ENCODE peak calls at places on chromosomes 12 and 14, in six cellular contexts. M, O, S, X, L and T are unnamed samples.
A peak's percentile ranks its signal among the peaks of the same experiment; 100 is the strongest.

GRCh38 chr12:131437706-131438210 is 273.1 kb upstream of the SFSWAP start:
- DNase-seq in L (no peak), S (no peak), X (no peak), M (no peak), O (no peak), T (no peak)

GRCh38 chr12:58668831-58669230 is 251.5 kb downstream of the LRIG3 start:
- DNase-seq in S (no peak), O (no peak), X (no peak), M (no peak), L (no peak), T (no peak)

GRCh38 chr12:13817131-13817530 is 164.3 kb downstream of the GRIN2B start:
- DNase-seq in O (no peak), L (no peak), M (no peak), X (no peak), S (no peak), T (no peak)

GRCh38 chr12:118746960-118747359 is 234.4 kb upstream of the SRRM4 start:
- DNase-seq in L (no peak), X (no peak), M (no peak), S (no peak), O (no peak), T (no peak)

GRCh38 chr12:118463677-118464076 is 87.3 kb downstream of the SUDS3 start:
- DNase-seq in S (no peak), X (no peak), O (no peak), L (no peak), M (no peak), T (no peak)

GRCh38 chr14:61646366-61647101 is 48.8 kb upstream of the HIF1A start:
- DNase-seq in M (no peak), O (no peak), X (no peak), S (no peak), L (no peak), T (no peak)

GRCh38 chr12:27260746-27261145 is 16.7 kb downstream of the STK38L start:
- DNase-seq in M (no peak), L (no peak), S (no peak), X (no peak), O (no peak), T (no peak)

GRCh38 chr14:74586681-74587362 is 25.2 kb downstream of the LTBP2 start:
- DNase-seq in O (no peak), S (no peak), M (no peak), X (no peak), L (no peak), T (no peak)

GRCh38 chr12:30661210-30661609 is 34.5 kb downstream of the IPO8 start:
- DNase-seq in M (no peak), S (no peak), O (no peak), L (no peak), X (no peak), T (no peak)

GRCh38 chr12:112843272-112843671 is 51.7 kb downstream of the RPH3A start:
- DNase-seq in X (no peak), S (no peak), M (no peak), L (no peak), O (no peak), T (no peak)

GRCh38 chr12:131775124-131775903 is 52.9 kb upstream of the MMP17 start:
- DNase-seq in L (no peak), S (no peak), X (no peak), M (peak; percentile 57), O (no peak), T (no peak)

GRCh38 chr12:6542209-6543009 is 8.1 kb downstream of the GAPDH start:
- DNase-seq in O (no peak), S (peak; percentile 94), M (no peak), X (no peak), L (no peak), T (no peak)

DNA sequence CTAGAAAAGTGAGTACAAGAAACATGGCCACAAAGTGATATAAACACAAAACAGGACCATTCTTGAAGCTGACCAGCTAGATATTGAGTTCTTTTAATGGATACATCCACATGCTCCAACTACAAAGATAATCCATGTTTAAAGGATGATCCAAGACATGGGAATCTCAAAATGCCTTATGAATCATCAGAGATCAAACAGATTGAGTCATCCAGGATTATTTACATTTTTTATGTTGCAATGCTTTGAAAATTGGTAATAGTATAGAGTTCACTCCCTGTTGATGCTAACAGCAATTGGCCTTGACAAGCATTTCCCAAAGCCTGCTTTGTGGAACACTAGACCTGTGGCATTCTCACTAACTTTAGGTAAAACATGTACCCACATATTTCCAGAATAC is 293.0 kb upstream of the TBX3 start:
- DNase-seq in S (peak; percentile 74), M (no peak), L (no peak), X (no peak), O (no peak), T (no peak)
- TF ChIP-seq CREB1 in S (no peak), M (no peak), L (no peak), X (no peak), O (no peak), T (no peak)

DNA sequence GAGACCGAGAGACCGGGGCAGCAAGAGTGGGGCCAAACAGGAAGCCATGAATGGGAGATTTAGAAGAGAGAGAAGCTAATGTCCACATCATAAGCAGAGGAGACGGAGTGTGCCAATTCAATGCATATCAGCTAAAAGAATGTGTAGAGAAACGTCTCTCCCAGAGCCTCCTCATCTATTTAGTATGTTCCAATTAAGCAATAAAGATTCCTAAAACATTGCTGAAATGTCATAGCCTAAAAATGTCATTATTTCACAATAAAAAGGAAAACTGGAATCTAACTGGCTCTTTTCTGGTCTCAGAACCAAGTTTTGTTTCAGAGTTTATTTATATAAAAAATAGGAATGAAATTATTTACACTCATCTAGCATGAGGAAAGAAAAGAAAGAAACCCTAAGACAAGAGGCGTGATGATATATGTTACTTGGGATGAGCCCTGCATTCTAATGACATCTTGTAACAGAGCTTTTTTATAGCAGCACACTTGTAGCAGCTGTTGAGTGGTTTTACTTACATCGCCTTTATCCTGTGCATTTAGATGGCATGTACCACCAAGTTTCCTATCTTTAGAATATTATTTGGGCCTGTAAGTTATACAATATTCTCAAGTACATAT is 266.3 kb upstream of the PRKD1 start:
- DNase-seq in L (no peak), M (no peak), O (no peak), X (no peak), S (no peak), T (no peak)
- TF ChIP-seq CREB1 in L (no peak), M (no peak), O (no peak), X (no peak), S (no peak), T (no peak)

DNA sequence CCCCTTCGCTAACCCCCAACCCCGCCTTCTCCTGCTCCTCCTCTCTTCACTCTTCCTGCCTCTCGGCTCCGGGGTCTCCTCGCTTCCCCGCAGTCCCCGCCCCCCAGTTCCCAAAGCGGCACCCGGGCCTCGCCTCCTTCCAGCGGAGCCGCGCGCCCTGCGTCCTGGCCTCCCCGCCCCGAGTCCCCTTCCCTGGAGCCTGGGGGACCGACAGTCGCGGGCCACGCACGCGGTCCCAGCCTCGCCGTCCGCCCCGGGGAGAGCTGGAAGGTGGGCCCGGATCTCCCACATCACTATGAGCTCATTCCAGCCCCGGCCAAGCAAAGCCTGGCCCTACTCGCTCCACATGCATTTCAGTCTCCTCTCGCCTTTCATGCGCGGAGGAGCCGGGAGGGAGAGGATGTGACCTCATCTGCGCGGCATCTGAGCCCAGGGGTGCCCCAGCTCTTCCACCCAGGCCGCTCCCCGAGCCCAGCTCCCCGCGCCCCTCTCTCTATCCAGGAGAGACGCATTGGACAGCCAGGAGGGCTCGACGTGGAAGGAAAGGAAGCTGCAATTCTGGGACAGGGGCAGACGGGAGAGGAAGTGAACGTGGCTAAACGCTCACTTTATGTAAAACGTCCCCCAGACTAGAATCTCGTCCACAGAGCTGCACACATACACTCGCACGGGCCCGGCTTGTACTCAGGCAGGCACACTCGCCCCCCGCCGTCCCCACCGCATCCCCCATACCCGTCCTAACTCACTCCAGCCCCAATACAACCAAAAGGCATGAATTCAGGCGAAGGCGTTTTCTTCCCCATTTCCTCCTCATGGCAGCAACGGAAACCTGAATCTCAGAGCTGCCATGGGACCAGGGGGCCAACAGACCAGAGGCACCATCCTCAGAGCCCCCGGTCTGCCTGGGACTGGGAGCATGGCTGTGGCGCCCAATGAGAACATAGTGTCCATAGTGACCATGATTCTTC is 108.7 kb upstream of the CCND2 start:
- DNase-seq in X (no peak), L (peak; percentile 51), M (peak; percentile 83), O (no peak), S (no peak), T (peak; percentile 77)
- TF ChIP-seq CREB1 in X (no peak), L (peak; percentile 32), M (peak; percentile 26), O (peak; percentile 53), S (no peak), T (peak; percentile 5)

GRCh38 chr12:116454950-116455447 is 104.2 kb upstream of the MAP1LC3B2 start:
- DNase-seq in M (no peak), L (no peak), S (no peak), O (no peak), X (no peak), T (no peak)
- TF ChIP-seq CREB1 in M (no peak), L (no peak), S (no peak), O (no peak), X (no peak), T (no peak)

DNA sequence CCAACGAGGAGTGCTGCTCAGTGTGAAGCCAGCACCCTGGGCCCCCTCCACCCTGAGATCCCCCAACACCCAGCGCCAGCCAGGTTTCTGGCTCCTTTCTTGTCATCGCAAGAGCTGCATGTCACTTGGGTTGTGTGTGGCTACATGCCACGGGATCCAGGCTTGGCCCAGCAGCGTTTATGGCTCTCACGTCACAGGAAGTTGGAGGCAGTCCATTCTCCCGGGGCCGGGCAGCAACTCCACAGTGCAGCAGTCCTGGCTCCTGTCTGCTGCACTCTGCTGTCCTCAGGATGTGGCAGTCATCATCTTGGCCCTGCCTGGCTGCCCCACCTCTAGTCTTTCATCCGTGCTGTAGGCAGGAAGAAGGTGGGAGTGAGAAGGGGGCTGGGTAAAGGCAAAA is 78.3 kb downstream of the AACS start:
- DNase-seq in O (no peak), S (no peak), L (no peak), X (no peak), M (no peak), T (no peak)
- TF ChIP-seq CREB1 in O (no peak), S (no peak), L (no peak), X (no peak), M (no peak), T (no peak)

GRCh38 chr12:126509587-126509986 is 1444.4 kb downstream of the AACS start:
- DNase-seq in O (no peak), L (no peak), S (no peak), M (no peak), X (no peak), T (no peak)

GRCh38 chr12:126507231-126507630 is 1442.0 kb downstream of the AACS start:
- DNase-seq in X (no peak), O (no peak), S (no peak), M (no peak), L (no peak), T (no peak)

GRCh38 chr12:126510630-126511029 is 1445.4 kb downstream of the AACS start:
- DNase-seq in O (no peak), L (no peak), X (no peak), M (peak; percentile 14), S (no peak), T (no peak)

DNA sequence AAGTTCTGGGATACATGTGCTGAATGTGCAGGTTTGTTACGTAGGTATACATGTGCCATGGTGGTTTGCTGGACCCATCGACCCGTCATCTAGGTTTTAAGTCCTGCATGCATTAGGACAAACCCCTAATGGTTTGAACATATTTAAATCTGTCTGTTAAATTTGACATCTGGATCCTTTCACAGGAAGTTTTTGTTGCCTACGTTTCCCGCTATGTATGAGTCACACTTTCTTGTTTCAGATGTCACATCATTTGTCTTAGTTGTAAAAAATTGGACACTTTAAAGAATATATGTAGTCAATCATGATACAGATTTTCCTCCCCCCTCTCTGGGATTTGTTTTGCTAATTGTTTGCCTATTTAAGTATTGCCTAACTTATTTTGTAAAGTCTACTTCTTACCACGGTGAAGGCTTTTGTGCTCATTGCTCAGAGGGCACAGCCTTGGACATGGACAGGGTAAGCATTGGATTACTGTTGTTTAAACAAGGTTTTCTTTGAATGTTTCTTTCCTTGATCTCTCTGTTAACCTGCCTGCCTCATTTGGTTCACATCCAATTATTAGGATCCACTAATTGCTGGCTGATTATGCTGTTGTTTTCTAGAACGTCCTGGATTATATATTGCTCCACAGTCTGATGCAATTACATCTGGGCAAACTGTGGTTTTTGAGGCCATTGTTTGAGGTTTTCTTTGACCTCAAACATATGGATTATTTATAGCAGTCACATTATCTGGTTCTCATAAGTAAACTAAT is 1441.4 kb downstream of the AACS start:
- DNase-seq in S (no peak), L (no peak), M (no peak), X (no peak), O (no peak), T (no peak)
- TF ChIP-seq CREB1 in S (no peak), L (no peak), M (no peak), X (no peak), O (no peak), T (no peak)